ENCODE peak calls at places on chromosomes 1 and 21, in nine cellular contexts. M, Y, L, U, P, R, V, I and Z are unnamed samples. For H3K9me3, the result is how much of the 10 kb centered on the place peaks cover.

GRCh38 chr1:238187575-238187949 is 296.8 kb upstream of the ZP4 start:
- DNase-seq in R (no peak), I (no peak), U (no peak), M (no peak), L (no peak), V (no peak), Y (no peak), P (no peak), Z (no peak)

GRCh38 chr1:105608713-105609112 is 1447.8 kb upstream of the PRMT6 start:
- DNase-seq in U (no peak), R (no peak), P (no peak), L (no peak), V (no peak), Y (no peak), I (no peak), M (no peak), Z (no peak)

GRCh38 chr1:53807916-53808315 is 30.2 kb downstream of the NDC1 start:
- DNase-seq in R (peak), L (no peak), Y (no peak), V (no peak), P (no peak), U (no peak), I (no peak), M (no peak), Z (no peak)

GRCh38 chr1:25771246-25772114 is 28.5 kb upstream of the SELENON start:
- DNase-seq in U (peak), R (no peak), M (peak), Y (no peak), P (peak), V (peak), I (peak), L (no peak), Z (peak)

GRCh38 chr1:226975259-226975908 is 35.3 kb downstream of the COQ8A start:
- DNase-seq in M (no peak), R (no peak), P (no peak), L (peak), V (no peak), I (no peak), U (no peak), Y (no peak), Z (no peak)

GRCh38 chr1:228304766-228305395 is 97.0 kb downstream of the OBSCN start:
- DNase-seq in Y (peak), I (no peak), M (no peak), V (no peak), R (no peak), P (no peak), U (no peak), L (peak), Z (no peak)

GRCh38 chr1:203907901-203908300 is 46.5 kb downstream of the SNRPE start:
- DNase-seq in L (no peak), V (no peak), P (no peak), I (no peak), Y (no peak), R (no peak), U (no peak), M (no peak), Z (no peak)

GRCh38 chr1:12055259-12055658 is 7.8 kb upstream of the TNFRSF8 start:
- DNase-seq in M (no peak), U (no peak), Y (no peak), R (no peak), I (no peak), V (no peak), P (no peak), L (no peak), Z (no peak)

GRCh38 chr21:14607262-14607661 is 61.1 kb upstream of the SAMSN1 start:
- DNase-seq in L (no peak), V (no peak), Y (no peak), U (no peak), P (no peak), I (no peak), R (no peak), M (no peak), Z (no peak)

GRCh38 chr1:179079113-179079761 is 2.6 kb upstream of the TOR3A start:
- DNase-seq in I (peak), Y (no peak), U (no peak), R (peak), M (peak), P (peak), L (no peak), V (no peak), Z (peak)

GRCh38 chr21:36980280-36981048 is 14.0 kb upstream of the HLCS start:
- DNase-seq in M (no peak), V (peak), L (peak), I (no peak), U (peak), Y (peak), P (peak), R (no peak), Z (peak)

GRCh38 chr1:238063454-238063853 is 172.7 kb upstream of the ZP4 start:
- DNase-seq in U (no peak), R (no peak), V (no peak), I (no peak), L (peak), P (no peak), Y (no peak), M (no peak), Z (peak)

GRCh38 chr1:54979327-54979891 is 1.0 kb upstream of the TMEM61 start:
- DNase-seq in R (no peak), L (no peak), M (no peak), Y (no peak), P (no peak), V (no peak), U (no peak), I (no peak), Z (no peak)

GRCh38 chr1:101742513-101742912 is 254.2 kb downstream of the OLFM3 start:
- DNase-seq in U (no peak), I (no peak), P (no peak), R (no peak), Y (no peak), V (no peak), L (no peak), M (no peak), Z (no peak)

GRCh38 chr1:239354211-239354610 is 32.2 kb upstream of the CHRM3 start:
- DNase-seq in V (no peak), R (no peak), M (no peak), Y (no peak), L (no peak), U (no peak), P (no peak), I (no peak), Z (no peak)

GRCh38 chr21:36155603-36156338 is 853 bp upstream of the DOP1B start:
- DNase-seq in Y (peak), R (no peak), M (no peak), P (peak), I (no peak), L (peak), U (no peak), V (peak), Z (peak)

GRCh38 chr1:65717815-65718454 is 74.8 kb upstream of the PDE4B start:
- DNase-seq in U (no peak), Y (no peak), V (no peak), R (peak), I (no peak), M (no peak), L (no peak), P (no peak), Z (no peak)

GRCh38 chr1:203597386-203598040 is 29.1 kb upstream of the ATP2B4 start:
- DNase-seq in U (no peak), M (peak), P (peak), Y (no peak), V (no peak), R (no peak), L (no peak), I (no peak), Z (no peak)

GRCh38 chr1:30795026-30795425 is 37.5 kb upstream of the LAPTM5 start:
- DNase-seq in V (no peak), L (no peak), M (no peak), R (no peak), Y (no peak), U (no peak), P (no peak), I (no peak), Z (no peak)

DNA sequence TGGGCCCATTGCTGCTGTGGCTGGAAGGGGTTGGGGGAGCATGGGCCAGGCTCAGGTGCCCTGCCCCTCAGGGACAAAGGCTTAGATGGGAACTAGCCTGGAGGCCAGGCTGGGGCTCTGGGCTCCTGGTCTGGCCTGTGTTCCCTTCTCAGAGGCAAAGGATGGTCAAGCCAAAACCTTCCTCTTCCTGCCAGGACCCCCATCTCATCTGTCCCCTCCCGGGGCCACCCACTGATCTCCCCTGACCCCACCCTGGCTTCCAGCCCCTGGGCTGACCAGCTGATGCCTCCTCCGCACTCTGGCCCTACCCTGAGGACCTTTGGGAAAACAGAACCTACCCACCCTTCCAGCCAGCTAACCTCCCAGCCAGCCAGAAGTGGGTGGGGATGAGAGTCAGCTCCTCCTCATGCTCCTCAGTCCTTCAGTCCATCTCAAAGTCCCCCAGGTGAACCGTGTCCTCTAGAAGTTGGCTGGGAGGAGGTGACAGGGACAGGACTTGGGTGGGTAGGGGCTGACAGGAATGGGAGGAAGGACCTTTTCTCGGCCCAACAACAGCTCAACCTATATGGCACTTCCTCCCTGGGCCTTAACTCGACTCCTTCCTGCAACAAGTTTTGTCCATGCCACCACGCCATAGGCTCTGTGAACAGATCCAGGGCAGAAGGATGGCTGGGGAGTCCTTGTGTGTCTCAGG is 7.5 kb downstream of the PEAR1 start:
- DNase-seq in P (no peak), Y (no peak), U (no peak), L (no peak), V (no peak), I (no peak), R (no peak), M (no peak), Z (no peak)
- H3K9me3 ChIP-seq in P (under half), Y (under half), U (under half), L (under half), V (under half), I (under half), R (under half), M (under half), Z (under half)

GRCh38 chr21:43020177-43020576 is 45.8 kb downstream of the PKNOX1 start:
- DNase-seq in Y (no peak), L (no peak), R (no peak), P (no peak), V (no peak), I (no peak), M (no peak), U (no peak), Z (no peak)
- H3K4me3 ChIP-seq in Y (no peak), L (no peak), R (no peak), P (no peak), V (no peak), I (no peak), M (no peak), U (no peak), Z (no peak)

GRCh38 chr21:38228115-38228514 is 28.7 kb upstream of the KCNJ15 start:
- DNase-seq in R (no peak), M (no peak), U (no peak), L (no peak), P (no peak), V (no peak), Y (no peak), I (no peak), Z (no peak)
- H3K9me3 ChIP-seq in R (under half), M (under half), U (under half), L (under half), P (under half), V (half or more), Y (half or more), I (under half), Z (under half)

DNA sequence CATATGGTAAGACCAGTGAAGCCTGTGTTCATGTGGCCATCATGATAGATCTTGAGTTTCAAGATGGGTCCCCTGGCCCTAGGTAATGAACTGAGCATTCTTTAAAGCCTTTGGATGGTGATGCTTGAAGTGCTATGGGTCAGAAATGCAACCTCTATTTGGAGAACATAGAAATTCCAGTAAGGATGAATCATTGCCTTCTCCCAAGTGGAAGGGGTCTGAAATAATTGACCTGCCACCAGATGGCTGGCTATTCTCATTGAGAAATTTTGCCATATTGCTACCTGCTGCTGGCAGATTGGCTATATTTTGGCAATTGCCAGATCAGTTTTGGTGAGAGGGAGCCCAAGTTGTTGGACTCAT is 739 bp upstream of the IFI6 start:
- DNase-seq in L (no peak), M (no peak), V (no peak), Y (no peak), U (no peak), I (no peak), R (no peak), P (no peak), Z (no peak)
- H3K4me3 ChIP-seq in L (no peak), M (peak), V (peak), Y (peak), U (peak), I (no peak), R (peak), P (peak), Z (no peak)

DNA sequence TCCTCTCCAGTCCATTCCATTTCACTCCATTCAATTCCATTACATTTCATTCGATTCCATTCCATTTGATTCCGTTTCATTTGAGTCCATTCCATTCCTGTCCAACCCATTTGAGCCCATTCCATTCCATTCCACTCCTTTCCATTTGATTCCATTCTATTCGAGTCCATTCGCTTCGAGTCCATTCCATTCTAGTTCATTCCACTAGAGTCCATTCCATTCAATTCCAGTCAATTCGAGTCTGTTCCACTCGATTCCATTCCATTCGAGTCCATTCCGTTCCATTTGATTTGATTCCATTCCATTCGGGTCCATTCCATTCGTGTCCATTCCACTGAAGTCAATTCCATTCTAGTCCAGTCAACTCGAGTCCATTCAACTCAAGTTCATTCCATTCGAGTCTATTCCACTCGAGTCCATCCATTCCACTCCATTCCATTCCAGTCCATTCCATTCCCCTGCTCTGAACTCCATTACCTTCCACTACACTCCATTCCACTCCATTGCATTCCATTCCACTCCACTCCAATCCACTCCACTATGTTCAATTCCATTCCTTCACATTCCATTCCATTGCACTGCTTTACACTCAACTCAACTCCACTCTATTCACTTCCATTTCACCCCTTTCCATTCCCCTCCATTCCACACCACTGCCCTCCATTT is 2569.4 kb upstream of the TPTE start:
- DNase-seq in I (no peak), R (no peak), L (no peak), U (no peak), V (no peak), P (no peak), Y (no peak), M (no peak), Z (no peak)
- H3K9me3 ChIP-seq in I (half or more), R (half or more), L (under half), U (half or more), V (under half), P (under half), Y (half or more), M (half or more), Z (under half)

GRCh38 chr1:163115887-163116286 is 46.7 kb downstream of the RGS4 start:
- DNase-seq in U (no peak), Y (no peak), L (no peak), M (no peak), R (no peak), I (no peak), V (no peak), P (no peak), Z (no peak)
- H3K4me3 ChIP-seq in U (no peak), Y (no peak), L (no peak), M (no peak), R (no peak), I (no peak), V (no peak), P (no peak), Z (no peak)

GRCh38 chr1:4308826-4309225 is 345.6 kb upstream of the AJAP1 start:
- DNase-seq in M (no peak), U (no peak), V (no peak), I (no peak), L (no peak), R (no peak), P (no peak), Y (no peak), Z (no peak)

GRCh38 chr1:4310396-4310923 is 343.9 kb upstream of the AJAP1 start:
- DNase-seq in R (no peak), M (no peak), L (no peak), V (no peak), Y (no peak), U (no peak), P (no peak), I (no peak), Z (no peak)

GRCh38 chr1:4307911-4308545 is 346.4 kb upstream of the AJAP1 start:
- DNase-seq in V (no peak), R (no peak), L (no peak), U (no peak), I (no peak), P (no peak), Y (no peak), M (no peak), Z (no peak)

GRCh38 chr1:4312024-4312423 is 342.4 kb upstream of the AJAP1 start:
- DNase-seq in P (no peak), U (no peak), R (no peak), L (no peak), I (no peak), M (no peak), V (no peak), Y (no peak), Z (no peak)

DNA sequence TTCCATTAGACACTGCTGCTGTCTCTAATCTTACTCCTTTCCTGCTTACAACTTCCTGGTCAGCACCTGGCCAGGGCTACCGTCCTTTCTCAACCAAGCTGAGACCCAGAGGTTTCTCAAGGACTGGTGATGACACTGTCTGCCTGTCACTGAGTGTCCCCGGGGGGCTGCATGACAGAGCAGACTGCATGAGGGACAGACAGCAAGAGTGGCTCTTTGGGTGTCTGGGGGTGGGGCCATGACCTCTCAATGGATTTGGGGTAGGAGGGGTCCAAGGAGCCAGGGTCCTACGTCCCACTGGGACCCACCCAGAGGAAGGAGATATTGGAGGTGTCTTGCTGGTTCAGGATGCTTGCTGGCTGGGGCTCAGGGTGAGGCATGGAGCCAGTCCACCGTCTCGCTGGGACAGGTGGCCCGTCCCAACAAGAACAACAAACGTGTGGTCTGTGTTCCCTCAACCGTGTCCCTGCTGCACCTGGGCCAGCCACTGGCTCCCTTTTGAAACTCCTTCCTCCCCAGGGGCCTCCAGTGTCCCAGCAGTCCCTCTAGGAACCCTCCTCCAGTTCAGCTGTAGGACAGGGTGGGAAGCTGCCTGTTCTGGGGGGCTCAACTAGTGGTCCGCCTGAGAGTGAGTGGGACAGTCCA is 344.6 kb upstream of the AJAP1 start:
- DNase-seq in M (no peak), Y (no peak), P (no peak), V (no peak), U (no peak), I (no peak), R (no peak), L (no peak), Z (no peak)
- H3K9me3 ChIP-seq in M (under half), Y (under half), P (under half), V (under half), U (under half), I (under half), R (half or more), L (under half), Z (under half)

GRCh38 chr1:42947965-42948732 is 10.5 kb downstream of the SLC2A1 start:
- DNase-seq in M (no peak), V (no peak), I (no peak), Y (no peak), P (no peak), L (no peak), U (no peak), R (no peak), Z (no peak)

GRCh38 chr1:42947137-42947536 is 11.5 kb downstream of the SLC2A1 start:
- DNase-seq in V (no peak), M (no peak), U (no peak), R (no peak), Y (no peak), I (no peak), L (no peak), P (no peak), Z (no peak)

GRCh38 chr1:42951588-42951987 is 7.1 kb downstream of the SLC2A1 start:
- DNase-seq in P (no peak), L (no peak), I (no peak), V (no peak), Y (no peak), R (no peak), U (no peak), M (no peak), Z (no peak)

GRCh38 chr1:42950146-42950480 is 8.6 kb downstream of the SLC2A1 start:
- DNase-seq in P (no peak), R (no peak), U (no peak), L (no peak), I (no peak), Y (no peak), V (no peak), M (no peak), Z (no peak)

GRCh38 chr1:42949312-42950145 is 9.1 kb downstream of the SLC2A1 start:
- DNase-seq in Y (no peak), I (no peak), L (no peak), P (no peak), M (no peak), R (no peak), U (no peak), V (no peak), Z (no peak)
- H3K4me3 ChIP-seq in Y (no peak), I (no peak), L (no peak), P (no peak), M (no peak), R (peak), U (no peak), V (no peak), Z (no peak)

DNA sequence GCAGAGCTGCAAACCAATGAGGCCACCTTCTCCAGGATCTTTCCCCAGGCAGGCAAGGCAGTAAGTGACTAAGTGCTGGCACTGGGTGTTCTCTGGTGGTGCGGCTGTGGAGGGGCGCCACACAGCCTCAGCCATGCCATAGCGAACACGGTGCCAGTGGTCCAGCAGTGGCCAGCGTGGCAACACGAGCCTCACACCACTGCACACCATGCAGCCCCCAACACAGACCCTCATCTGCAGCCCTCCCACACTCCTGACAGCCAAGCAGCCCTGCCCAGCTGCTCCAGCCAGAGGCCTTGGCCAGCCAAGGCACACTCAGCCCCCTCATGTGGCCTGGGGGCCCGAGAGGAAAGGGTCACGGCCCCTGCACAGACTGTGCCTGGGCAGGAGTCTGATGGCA is 3.0 kb downstream of the INTS11 start:
- DNase-seq in L (no peak), I (no peak), U (no peak), Y (no peak), M (no peak), V (no peak), R (no peak), P (no peak), Z (no peak)
- H3K9me3 ChIP-seq in L (under half), I (under half), U (under half), Y (under half), M (under half), V (under half), R (under half), P (under half), Z (under half)